ENCODE peak calls at places on chromosomes 12 and 14, in eight cellular contexts. E is activated T-cell treated with anti-CD3 and anti-CD28 coated beads, Interleukin-2, amount 50 U/mL, for 1 hour; P is AG08396; I is stimulated activated effector memory CD8-positive, alpha-beta T cell treated with anti-CD3 and anti-CD28 coated beads, Interleukin-12 subunit alpha, Interleukin-12 subunit beta, amount 100 ng/mL, for 72 hours; T is stimulated activated CD8-positive, alpha-beta memory T cell treated with anti-CD3 and anti-CD28 coated beads, Interleukin-12 subunit alpha, Interleukin-12 subunit beta, amount 100 ng/mL, for 4 hours; U is T-helper 2 cell; B is SK-N-SH; O is thoracic aorta. F is an unnamed sample.

GRCh38 chr12:8742501-8742900 is 44.7 kb downstream of the RIMKLB start:
- DNase-seq in T (no peak), P (peak), B (no peak), U (no peak), O (no peak), E (no peak), I (no peak), F (no peak)

GRCh38 chr12:62123721-62124203 is 136.4 kb upstream of the USP15 start:
- DNase-seq in E (peak), T (no peak), I (no peak), O (no peak), U (no peak), B (peak), P (peak), F (peak)

GRCh38 chr12:105427883-105428282 is 97.4 kb downstream of the C12orf75 start:
- DNase-seq in U (no peak), O (no peak), I (no peak), B (no peak), T (no peak), P (no peak), E (no peak), F (no peak)

GRCh38 chr14:94387051-94388026 is 1.1 kb downstream of the SERPINA1 start:
- DNase-seq in I (no peak), P (no peak), U (no peak), E (no peak), T (no peak), B (no peak), O (no peak), F (no peak)

GRCh38 chr12:121794532-121795028 is 1.1 kb upstream of the RHOF start:
- DNase-seq in O (no peak), B (peak), U (no peak), I (no peak), P (peak), E (no peak), T (no peak), F (no peak)

GRCh38 chr14:75204106-75204505 is 27.7 kb upstream of the TMED10 start:
- DNase-seq in U (no peak), O (no peak), I (no peak), T (no peak), E (no peak), P (peak), B (no peak), F (no peak)

GRCh38 chr12:46110220-46110700 is 119.9 kb upstream of the SCAF11 start:
- DNase-seq in P (no peak), U (no peak), T (no peak), E (no peak), B (no peak), O (no peak), I (no peak), F (no peak)

GRCh38 chr12:27260746-27261145 is 16.7 kb downstream of the STK38L start:
- DNase-seq in O (no peak), U (no peak), P (no peak), I (no peak), B (no peak), E (no peak), T (no peak), F (no peak)